ENCODE peak calls at places on chromosome 3, in four cellular contexts. J is GM06990, P is dorsolateral prefrontal cortex, X is cardiac fibroblast. U is an unnamed sample.

GRCh38 chr3:42660131-42660715 is 6.7 kb downstream of the ZBTB47 start:
- DNase-seq in J (no peak), P (peak), X (peak), U (no peak)

GRCh38 chr3:106610362-106610997 is 741.7 kb upstream of the CBLB start:
- DNase-seq in J (no peak), P (no peak), X (peak), U (no peak)

GRCh38 chr3:42572278-42572677 is 9.5 kb downstream of the SEC22C start:
- DNase-seq in J (no peak), P (no peak), X (peak), U (no peak)

GRCh38 chr3:100042144-100042543 is 72.2 kb downstream of the FILIP1L start:
- DNase-seq in J (no peak), P (no peak), X (peak), U (no peak)

GRCh38 chr3:65402597-65402996 is 636.1 kb downstream of the MAGI1 start:
- DNase-seq in J (no peak), P (peak), X (peak), U (no peak)

GRCh38 chr3:190193210-190193609 is 72.5 kb upstream of the P3H2 start:
- DNase-seq in J (no peak), P (no peak), X (peak), U (no peak)

GRCh38 chr3:31137718-31138465 is 243.4 kb upstream of the GADL1 start:
- DNase-seq in J (no peak), P (no peak), X (no peak), U (no peak)

GRCh38 chr3:149816986-149817385 is 4.0 kb downstream of the RNF13 start:
- DNase-seq in J (no peak), P (no peak), X (peak), U (no peak)

GRCh38 chr3:85533586-85533985 is 574.8 kb downstream of the CADM2 start:
- DNase-seq in J (no peak), P (no peak), X (no peak), U (no peak)

GRCh38 chr3:106085998-106086397 is 217.2 kb upstream of the CBLB start:
- DNase-seq in J (no peak), P (no peak), X (no peak), U (no peak)

GRCh38 chr3:16723994-16724393 is 118.8 kb upstream of the DAZL start:
- DNase-seq in J (no peak), P (no peak), X (peak), U (no peak)

GRCh38 chr3:189169728-189170127 is 2.0 kb upstream of the TPRG1 start:
- DNase-seq in J (no peak), P (no peak), X (no peak), U (no peak)

GRCh38 chr3:161969867-161970266 is 473.3 kb downstream of the OTOL1 start:
- DNase-seq in J (no peak), P (no peak), X (peak), U (no peak)

GRCh38 chr3:45333549-45333948 is 54.8 kb upstream of the LARS2 start:
- DNase-seq in J (no peak), P (no peak), X (peak), U (no peak)

GRCh38 chr3:28844688-28845324 is 436.1 kb upstream of the RBMS3 start:
- DNase-seq in J (no peak), P (no peak), X (no peak), U (no peak)

GRCh38 chr3:52978109-52978754 is 67.6 kb downstream of the SFMBT1 start:
- DNase-seq in J (no peak), P (no peak), X (no peak), U (no peak)

GRCh38 chr3:57943525-57944312 is 64.5 kb upstream of the FLNB start:
- DNase-seq in J (no peak), P (no peak), X (no peak), U (no peak)

GRCh38 chr3:120555661-120556509 is 40.3 kb upstream of the NDUFB4 start:
- DNase-seq in J (no peak), P (no peak), X (no peak), U (no peak)

GRCh38 chr3:193040836-193041672 is 123.4 kb upstream of the MB21D2 start:
- DNase-seq in J (peak), P (no peak), X (peak), U (no peak)

GRCh38 chr3:51929420-51930003 is 12.2 kb downstream of the RRP9 start:
- DNase-seq in J (no peak), P (no peak), X (no peak), U (no peak)

GRCh38 chr3:159804726-159805410 is 183.8 kb upstream of the IL12A start:
- DNase-seq in J (no peak), P (peak), X (peak), U (peak)

GRCh38 chr3:168341192-168341816 is 245.6 kb upstream of the GOLIM4 start:
- DNase-seq in J (no peak), P (no peak), X (peak), U (no peak)

GRCh38 chr3:70120360-70120966 is 120.9 kb downstream of the SAMMSON start:
- DNase-seq in J (peak), P (no peak), X (peak), U (no peak)

GRCh38 chr3:83765971-83766370 is 1192.8 kb upstream of the CADM2 start:
- DNase-seq in J (no peak), P (no peak), X (no peak), U (no peak)

GRCh38 chr3:197792019-197792647 is 1.1 kb downstream of the LRCH3 start:
- DNase-seq in J (peak), P (no peak), X (peak), U (no peak)

GRCh38 chr3:185552358-185552877 is at the start of gene LIPH:
- DNase-seq in J (no peak), P (no peak), X (peak), U (no peak)

GRCh38 chr3:69364354-69364753 is 21.5 kb downstream of the FRMD4B start:
- DNase-seq in J (no peak), P (no peak), X (peak), U (no peak)

GRCh38 chr3:73448041-73448440 is 176.7 kb downstream of the PDZRN3 start:
- DNase-seq in J (no peak), P (no peak), X (no peak), U (no peak)

GRCh38 chr3:125011941-125012340 is 43.9 kb downstream of the HEG1 start:
- DNase-seq in J (no peak), P (no peak), X (peak), U (no peak)

GRCh38 chr3:8724108-8724752 is 9.4 kb upstream of the CAV3 start:
- DNase-seq in J (no peak), P (no peak), X (no peak), U (no peak)

GRCh38 chr3:17050051-17050450 is 165.3 kb downstream of the PLCL2 start:
- DNase-seq in J (no peak), P (no peak), X (no peak), U (no peak)

GRCh38 chr3:25889132-25889917 is 99.4 kb downstream of the OXSM start:
- DNase-seq in J (no peak), P (no peak), X (no peak), U (no peak)

GRCh38 chr3:107344722-107345121 is 32.5 kb upstream of the CCDC54 start:
- DNase-seq in J (no peak), P (no peak), X (no peak), U (no peak)

GRCh38 chr3:159080821-159081220 is 279.0 kb downstream of the MFSD1 start:
- DNase-seq in J (no peak), P (no peak), X (no peak), U (no peak)

GRCh38 chr3:157159037-157159761 is 748 bp downstream of the CCNL1 start:
- DNase-seq in J (peak), P (peak), X (peak), U (peak)
- TF ChIP-seq CTCF in J (peak), P (no peak), X (peak), U (no peak)

DNA sequence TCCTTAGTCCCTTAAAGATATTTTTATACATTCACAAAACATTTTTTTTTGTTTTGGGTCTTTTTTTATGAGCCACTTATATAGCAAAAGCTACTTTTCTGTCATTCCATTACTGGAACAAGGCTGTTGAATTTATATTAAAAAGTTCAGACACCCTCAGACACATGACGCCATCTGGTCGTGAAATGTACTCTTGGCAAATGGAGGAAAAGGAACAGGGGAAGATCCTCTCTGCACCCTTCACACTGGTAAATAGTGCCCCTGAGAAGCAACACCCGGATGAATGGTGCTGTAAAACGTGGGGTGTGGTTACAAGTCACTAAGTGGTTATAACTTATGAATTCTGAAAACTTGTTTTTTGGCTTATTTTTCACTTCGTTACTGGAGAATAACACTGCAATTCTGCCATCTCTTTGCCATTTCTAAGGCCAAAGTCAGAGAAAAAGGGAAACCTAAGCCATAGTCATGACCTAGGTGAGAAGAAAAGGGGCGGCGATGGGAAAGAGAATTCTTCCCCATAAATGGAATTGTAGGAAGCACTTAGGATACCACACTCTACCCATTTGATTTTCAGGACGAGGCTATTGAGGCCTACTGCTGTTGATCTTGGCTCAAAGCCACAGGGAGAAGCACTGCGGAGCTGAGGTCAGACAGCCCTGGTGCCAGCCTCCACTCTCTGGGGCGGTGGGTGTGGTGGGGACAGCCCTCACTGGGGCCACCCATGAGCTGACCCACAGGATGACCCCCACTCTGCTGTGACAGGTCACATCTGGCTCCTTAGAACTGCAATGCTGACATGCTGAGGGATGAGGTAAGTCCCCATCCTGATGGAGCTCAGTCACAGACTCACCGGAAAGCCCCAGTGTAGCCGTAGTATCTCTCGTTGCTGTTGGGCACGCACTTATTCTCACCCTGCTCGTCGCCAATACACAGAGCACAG is 21.8 kb downstream of the LTF start:
- DNase-seq in J (no peak), P (no peak), X (peak), U (no peak)
- TF ChIP-seq CTCF in J (no peak), P (peak), X (peak), U (peak)

GRCh38 chr3:129304553-129305222 is 26.0 kb downstream of the HMCES start:
- DNase-seq in J (no peak), P (no peak), X (no peak), U (no peak)
- TF ChIP-seq CTCF in J (no peak), P (no peak), X (no peak), U (no peak)

DNA sequence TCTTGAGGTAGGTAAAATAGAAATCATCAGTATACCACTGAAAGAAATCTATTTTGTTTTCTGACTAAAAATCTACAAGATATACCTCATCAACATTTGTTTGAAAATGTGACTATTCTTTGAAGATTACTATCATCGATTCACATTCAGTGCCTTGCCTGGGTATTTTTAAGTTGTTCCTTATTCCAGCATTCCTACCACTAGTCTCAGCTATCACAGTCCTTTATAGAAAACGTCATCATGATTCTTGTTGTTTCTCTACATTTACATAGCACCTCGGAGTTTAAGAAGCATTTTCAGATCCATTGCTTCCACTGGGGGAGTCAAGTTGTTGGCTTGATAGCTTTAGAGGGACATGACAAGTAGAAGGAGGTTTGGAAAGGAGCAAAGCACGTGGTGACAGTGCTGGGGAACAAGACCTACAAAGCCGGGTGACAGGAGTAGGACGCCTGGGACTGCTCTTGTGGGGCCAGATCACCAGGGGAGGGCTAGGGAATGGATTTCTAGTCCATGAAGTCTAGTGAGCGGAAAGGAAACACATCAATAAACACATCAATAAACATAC is 61.5 kb downstream of the HES1 start:
- DNase-seq in J (no peak), P (no peak), X (no peak), U (no peak)
- TF ChIP-seq CTCF in J (no peak), P (no peak), X (no peak), U (no peak)

GRCh38 chr3:67416703-67417102 is 237.7 kb downstream of the SUCLG2 start:
- DNase-seq in J (no peak), P (no peak), X (peak), U (no peak)
- TF ChIP-seq CTCF in J (no peak), P (no peak), X (peak), U (no peak)

GRCh38 chr3:9808345-9809037 is 1.6 kb upstream of the TTLL3 start:
- DNase-seq in J (no peak), P (no peak), X (peak), U (no peak)
- TF ChIP-seq CTCF in J (peak), P (no peak), X (peak), U (no peak)

GRCh38 chr3:175041369-175041768 is 182.2 kb downstream of the NAALADL2 start:
- DNase-seq in J (no peak), P (no peak), X (peak), U (no peak)

GRCh38 chr3:175046666-175047065 is 187.5 kb downstream of the NAALADL2 start:
- DNase-seq in J (no peak), P (no peak), X (peak), U (no peak)
- TF ChIP-seq CTCF in J (no peak), P (no peak), X (no peak), U (no peak)

DNA sequence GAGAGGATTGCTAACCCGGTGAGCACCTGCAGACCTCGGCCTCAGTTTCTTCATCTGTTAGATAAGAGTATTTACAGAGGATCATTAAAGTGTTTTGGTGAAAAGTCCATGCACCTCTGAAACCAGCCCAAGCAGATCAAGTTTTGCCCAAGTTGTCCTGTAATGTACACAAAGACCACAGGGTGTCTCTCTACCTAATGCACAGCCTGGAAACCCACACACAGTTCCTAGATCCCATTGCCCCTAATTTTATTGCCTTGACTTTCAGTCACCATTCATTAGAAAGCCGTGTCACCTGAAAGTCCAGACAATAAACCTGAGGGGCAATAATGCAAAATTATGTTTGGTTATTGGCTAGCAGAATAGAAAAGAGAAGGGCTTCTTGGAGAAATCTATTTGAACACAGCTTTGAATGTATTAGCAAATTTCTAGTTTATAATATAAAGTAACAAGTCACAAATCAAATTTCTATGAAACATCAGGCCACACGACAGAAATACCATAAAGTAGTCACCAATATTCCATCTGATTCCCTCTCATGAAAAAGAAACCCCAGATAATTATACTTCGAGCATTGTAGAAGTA is 161.3 kb upstream of the SLC2A2 start:
- DNase-seq in J (no peak), P (no peak), X (peak), U (no peak)
- TF ChIP-seq CTCF in J (peak), P (peak), X (peak), U (peak)

GRCh38 chr3:47163990-47164848 is at the start of gene SETD2:
- DNase-seq in J (peak), P (peak), X (peak), U (peak)
- TF ChIP-seq CTCF in J (peak), P (no peak), X (peak), U (no peak)

GRCh38 chr3:49012441-49013017 is 5.3 kb downstream of the WDR6 start:
- DNase-seq in J (no peak), P (no peak), X (no peak), U (no peak)

GRCh38 chr3:49015072-49015471 is 3.3 kb downstream of the DALRD3 start:
- DNase-seq in J (no peak), P (no peak), X (no peak), U (no peak)

GRCh38 chr3:49015765-49016164 is 2.6 kb downstream of the DALRD3 start:
- DNase-seq in J (no peak), P (no peak), X (no peak), U (no peak)

GRCh38 chr3:49013113-49013737 is 5.2 kb downstream of the DALRD3 start:
- DNase-seq in J (no peak), P (no peak), X (no peak), U (no peak)

GRCh38 chr3:49013738-49014660 is 4.4 kb downstream of the DALRD3 start:
- DNase-seq in J (peak), P (no peak), X (peak), U (no peak)
- TF ChIP-seq CTCF in J (peak), P (peak), X (peak), U (peak)